ENCODE peak calls at places on chromosomes 11 and 22, in nine cellular contexts. T is right lobe of liver, N is A549, Q is body of pancreas, K is spleen, I is suprapubic skin, S is IMR-90, R is erythroblast, U is HepG2. G is an unnamed sample.

GRCh38 chr11:47716692-47717091 is 1.5 kb upstream of the AGBL2 start:
- DNase-seq in T (no peak), N (peak), Q (no peak), K (no peak), I (no peak), S (no peak), R (peak), U (no peak), G (no peak)

GRCh38 chr11:134287561-134287960 is 11.4 kb downstream of the GLB1L3 start:
- DNase-seq in T (no peak), N (no peak), Q (no peak), K (no peak), I (no peak), S (no peak), R (no peak), U (no peak), G (no peak)

GRCh38 chr11:12441081-12441801 is 63.9 kb downstream of the PARVA start:
- DNase-seq in T (no peak), N (no peak), Q (no peak), K (no peak), I (no peak), S (peak), R (no peak), U (no peak), G (no peak)

GRCh38 chr11:78796956-78797355 is 222.3 kb upstream of the NARS2 start:
- DNase-seq in T (no peak), N (peak), Q (peak), K (no peak), I (no peak), S (peak), R (no peak), U (no peak), G (no peak)

GRCh38 chr22:48045369-48045768 is 1282.9 kb downstream of the TBC1D22A start:
- DNase-seq in T (no peak), N (no peak), Q (no peak), K (no peak), I (no peak), S (no peak), R (no peak), U (no peak), G (no peak)

GRCh38 chr11:92556435-92556834 is 331.8 kb downstream of the FAT3 start:
- DNase-seq in T (no peak), N (peak), Q (no peak), K (no peak), I (no peak), S (peak), R (no peak), U (no peak), G (no peak)

GRCh38 chr11:133382217-133382746 is 150.0 kb downstream of the OPCML start:
- DNase-seq in T (no peak), N (no peak), Q (no peak), K (no peak), I (no peak), S (no peak), R (no peak), U (no peak), G (no peak)

GRCh38 chr11:90823446-90823845 is 600.6 kb upstream of the CHORDC1 start:
- DNase-seq in T (no peak), N (no peak), Q (no peak), K (no peak), I (no peak), S (no peak), R (no peak), U (no peak), G (no peak)

GRCh38 chr11:36601145-36601544 is 3.1 kb upstream of the RAG2 start:
- DNase-seq in T (no peak), N (no peak), Q (no peak), K (no peak), I (no peak), S (no peak), R (no peak), U (no peak), G (no peak)

GRCh38 chr11:1041936-1042608 is 5.6 kb upstream of the MUC6 start:
- DNase-seq in T (peak), N (peak), Q (peak), K (peak), I (peak), S (no peak), R (peak), U (peak), G (no peak)

GRCh38 chr11:124762077-124762623 is at the start of gene ESAM:
- DNase-seq in T (peak), N (peak), Q (peak), K (peak), I (no peak), S (no peak), R (peak), U (no peak), G (no peak)
- TF ChIP-seq POLR2A in T (peak), N (peak), Q (peak), K (no peak), I (no peak), S (no peak), R (no peak), U (no peak), G (no peak)

GRCh38 chr22:38755911-38756532 is at the start of gene SUN2:
- DNase-seq in T (peak), N (peak), Q (peak), K (peak), I (peak), S (peak), R (peak), U (peak), G (peak)

GRCh38 chr22:38754247-38755154 is 1.3 kb downstream of the SUN2 start:
- DNase-seq in T (peak), N (no peak), Q (peak), K (no peak), I (peak), S (peak), R (no peak), U (peak), G (peak)

GRCh38 chr22:38756631-38757463 is 1.0 kb upstream of the SUN2 start:
- DNase-seq in T (no peak), N (no peak), Q (peak), K (peak), I (no peak), S (no peak), R (peak), U (no peak), G (no peak)

GRCh38 chr22:38753894-38754246 is 1.9 kb downstream of the SUN2 start:
- DNase-seq in T (no peak), N (no peak), Q (no peak), K (no peak), I (no peak), S (no peak), R (no peak), U (peak), G (no peak)

DNA sequence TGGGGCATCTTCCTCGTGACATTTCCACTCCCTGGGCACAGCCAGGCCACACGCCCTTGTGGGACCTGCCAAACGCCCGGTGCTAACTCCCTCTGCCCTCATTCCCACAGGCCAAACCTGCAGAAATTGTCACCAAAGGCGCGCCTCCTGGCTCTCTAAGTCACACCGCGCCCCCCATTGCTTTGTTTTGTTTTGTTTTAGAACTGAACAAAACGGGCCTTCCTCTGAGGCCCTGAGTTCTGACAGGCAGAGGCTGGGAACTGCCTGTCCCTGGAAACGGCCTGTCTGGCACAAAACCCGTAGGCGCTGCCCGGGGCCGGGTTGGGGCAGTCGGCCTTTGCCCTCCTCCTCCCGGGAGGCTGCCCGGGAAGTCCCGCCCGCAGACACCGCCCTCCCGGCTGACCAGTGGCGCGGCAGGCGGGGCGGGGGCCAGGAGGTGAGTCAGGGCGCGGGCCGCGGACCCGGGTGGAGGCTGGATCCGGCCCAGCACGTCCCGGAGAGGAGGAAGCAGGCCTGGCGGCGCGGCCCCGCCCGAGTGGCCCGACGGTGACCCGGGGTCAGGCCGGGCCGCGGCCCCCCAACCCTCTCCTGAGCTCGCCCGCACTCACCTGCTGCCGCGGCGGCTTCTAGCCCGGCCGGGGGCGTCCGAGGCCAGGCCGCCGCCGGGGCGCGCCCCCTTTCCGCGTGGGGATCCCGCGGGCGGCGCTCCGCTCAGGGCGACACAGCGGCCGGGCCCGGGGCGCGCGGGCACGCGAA is 465 bp downstream of the SUN2 start:
- DNase-seq in T (peak), N (peak), Q (peak), K (peak), I (peak), S (peak), R (peak), U (peak), G (peak)
- TF ChIP-seq POLR2A in T (peak), N (peak), Q (peak), K (no peak), I (no peak), S (no peak), R (no peak), U (peak), G (peak)

GRCh38 chr22:50441428-50441993 is 33.3 kb downstream of the SBF1 start:
- DNase-seq in T (peak), N (no peak), Q (peak), K (no peak), I (peak), S (no peak), R (no peak), U (no peak), G (no peak)

GRCh38 chr22:50438305-50439275 is 36.2 kb downstream of the SBF1 start:
- DNase-seq in T (peak), N (no peak), Q (peak), K (no peak), I (peak), S (no peak), R (no peak), U (no peak), G (no peak)

GRCh38 chr22:50443202-50443601 is 31.6 kb downstream of the SBF1 start:
- DNase-seq in T (no peak), N (no peak), Q (no peak), K (no peak), I (no peak), S (no peak), R (no peak), U (no peak), G (no peak)

GRCh38 chr22:50439314-50440250 is 35.3 kb downstream of the SBF1 start:
- DNase-seq in T (peak), N (no peak), Q (peak), K (no peak), I (peak), S (no peak), R (no peak), U (no peak), G (no peak)

DNA sequence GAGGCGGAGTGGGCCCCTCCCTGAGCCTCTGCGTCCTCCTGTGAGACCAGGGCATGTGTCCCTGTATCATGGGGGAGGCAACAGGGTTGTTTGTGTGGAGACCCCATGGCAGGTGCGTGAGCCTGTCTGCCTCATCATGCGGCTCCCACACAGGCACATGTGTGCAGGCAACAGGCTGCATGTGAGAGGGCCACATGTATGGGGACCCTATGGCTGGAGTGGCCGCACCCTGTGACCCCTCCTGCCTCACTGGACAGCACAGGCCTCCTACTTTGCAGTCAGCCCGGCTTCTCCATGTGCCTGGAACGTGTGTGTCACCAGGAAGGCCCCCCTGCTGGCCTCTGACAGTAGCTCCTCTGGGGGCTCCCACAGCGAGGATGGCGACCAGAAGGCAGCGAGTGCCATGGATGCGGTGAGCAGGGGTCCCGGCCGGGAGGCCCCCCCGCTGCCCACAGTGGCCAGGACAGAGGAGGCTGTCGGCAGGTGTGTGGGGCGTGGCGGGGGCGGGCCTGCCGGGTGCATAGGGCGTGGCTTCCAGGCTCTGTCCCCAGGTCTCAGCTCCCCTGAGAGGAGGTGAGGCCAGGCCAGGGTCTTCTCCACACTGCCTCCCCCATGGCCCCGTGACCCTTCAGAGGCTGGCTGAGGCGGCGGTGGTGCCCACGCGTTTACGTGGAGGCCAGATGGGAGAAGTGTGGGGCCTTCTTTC is 34.1 kb downstream of the SBF1 start:
- DNase-seq in T (peak), N (no peak), Q (peak), K (no peak), I (peak), S (no peak), R (no peak), U (no peak), G (no peak)
- TF ChIP-seq POLR2A in T (no peak), N (no peak), Q (no peak), K (no peak), I (no peak), S (no peak), R (no peak), U (peak), G (no peak)

DNA sequence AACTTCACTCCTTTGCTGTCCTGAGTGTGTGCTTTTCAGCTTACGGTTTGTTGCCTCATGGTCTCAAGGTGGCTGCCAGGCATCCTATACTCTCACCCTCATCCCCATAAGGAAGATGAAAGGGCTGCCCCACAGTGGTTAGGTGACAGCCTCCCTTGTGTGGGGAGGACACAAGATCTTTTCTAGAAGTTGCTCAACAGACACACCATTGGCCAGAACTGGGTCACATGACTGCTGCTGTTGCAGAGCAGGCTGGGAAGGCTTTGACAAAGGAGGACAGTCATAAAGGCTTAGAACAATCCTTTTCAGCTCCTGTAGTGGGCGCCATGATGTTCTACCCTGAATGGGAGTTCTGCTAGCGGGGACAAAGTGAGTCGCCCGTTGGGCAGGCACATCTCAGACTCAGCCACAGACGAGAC is 69.7 kb upstream of the RASD2 start:
- DNase-seq in T (no peak), N (peak), Q (no peak), K (no peak), I (no peak), S (peak), R (peak), U (peak), G (no peak)
- TF ChIP-seq POLR2A in T (no peak), N (no peak), Q (no peak), K (no peak), I (no peak), S (no peak), R (no peak), U (no peak), G (no peak)

GRCh38 chr11:71484248-71485062 is 31.5 kb downstream of the NADSYN1 start:
- DNase-seq in T (no peak), N (no peak), Q (peak), K (peak), I (peak), S (no peak), R (no peak), U (no peak), G (no peak)
- TF ChIP-seq POLR2A in T (no peak), N (no peak), Q (no peak), K (no peak), I (no peak), S (no peak), R (no peak), U (no peak), G (no peak)

GRCh38 chr22:41688365-41689211 is at the start of gene SNU13:
- DNase-seq in T (peak), N (peak), Q (peak), K (peak), I (peak), S (peak), R (peak), U (peak), G (peak)
- TF ChIP-seq POLR2A in T (peak), N (peak), Q (peak), K (peak), I (no peak), S (peak), R (peak), U (peak), G (peak)

GRCh38 chr11:63888170-63889086 is 28.5 kb downstream of the RCOR2 start:
- DNase-seq in T (peak), N (peak), Q (peak), K (peak), I (no peak), S (peak), R (peak), U (peak), G (no peak)
- TF ChIP-seq POLR2A in T (no peak), N (no peak), Q (no peak), K (no peak), I (no peak), S (no peak), R (no peak), U (peak), G (no peak)

DNA sequence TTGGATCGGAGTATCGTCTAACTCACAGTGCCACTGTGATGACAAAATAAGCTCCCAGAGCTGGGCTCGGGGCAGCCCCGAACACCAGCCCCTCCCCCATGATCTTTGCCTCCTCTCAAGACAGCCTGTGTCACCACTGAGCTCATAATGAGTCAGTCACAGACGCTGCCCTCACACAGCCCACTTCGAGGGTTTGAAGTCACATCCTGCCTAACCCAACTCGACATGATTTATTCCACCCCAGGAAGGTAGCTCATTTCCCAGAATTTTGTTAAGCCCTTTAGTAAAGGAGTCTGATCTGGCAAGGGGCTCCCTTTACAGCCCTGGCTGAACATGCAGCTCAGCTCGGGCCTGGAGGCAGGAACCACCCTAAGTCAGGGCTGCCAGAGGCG is 22.8 kb downstream of the MYH9 start:
- DNase-seq in T (no peak), N (peak), Q (peak), K (no peak), I (no peak), S (peak), R (peak), U (no peak), G (no peak)
- TF ChIP-seq POLR2A in T (no peak), N (no peak), Q (no peak), K (no peak), I (no peak), S (peak), R (no peak), U (no peak), G (no peak)

G was measured in H54.